ENCODE peak calls at places on chromosomes 6 and 20, in four cellular contexts. T is left ventricle myocardium inferior, P is psoas muscle, N is pancreas. L is an unnamed sample.

GRCh38 chr6:163711615-163712568 is 297.4 kb downstream of the QKI start:
- DNase-seq in P (peak), N (no peak), T (peak), L (no peak)

GRCh38 chr20:35292504-35293285 is 470 bp upstream of the FAM83C start:
- DNase-seq in T (no peak), P (no peak), N (no peak), L (no peak)

GRCh38 chr6:7958464-7958863 is 47.9 kb upstream of the TXNDC5 start:
- DNase-seq in P (no peak), N (no peak), T (no peak), L (no peak)

GRCh38 chr20:24694727-24695528 is 225.5 kb downstream of the SYNDIG1 start:
- DNase-seq in T (peak), N (no peak), P (peak), L (no peak)

GRCh38 chr20:53660947-53661381 is 67.3 kb upstream of the ZNF217 start:
- DNase-seq in T (no peak), P (no peak), N (no peak), L (no peak)

GRCh38 chr20:11844691-11845090 is 73.0 kb upstream of the BTBD3 start:
- DNase-seq in T (no peak), P (no peak), N (no peak), L (no peak)

GRCh38 chr6:40438556-40438955 is 148.6 kb downstream of the LRFN2 start:
- DNase-seq in T (no peak), P (no peak), N (no peak), L (no peak)

GRCh38 chr6:144876689-144877088 is 591.6 kb downstream of the UTRN start:
- DNase-seq in P (no peak), T (no peak), N (no peak), L (no peak)

GRCh38 chr6:12165297-12165696 is 124.9 kb upstream of the EDN1 start:
- DNase-seq in P (no peak), T (no peak), N (no peak), L (no peak)

GRCh38 chr20:7694940-7695567 is 245.2 kb downstream of the HAO1 start:
- DNase-seq in P (no peak), T (no peak), N (no peak), L (no peak)

GRCh38 chr6:170025341-170026271 is 265.3 kb downstream of the DLL1 start:
- DNase-seq in N (no peak), T (no peak), P (no peak), L (no peak)

GRCh38 chr6:127844529-127844928 is 56.3 kb downstream of the THEMIS start:
- DNase-seq in N (no peak), T (no peak), P (no peak), L (no peak)

GRCh38 chr6:162056745-162057144 is 670.8 kb downstream of the PRKN start:
- DNase-seq in N (no peak), T (peak), P (no peak), L (no peak)

GRCh38 chr6:31597006-31597405 is 4.2 kb upstream of the NCR3 start:
- DNase-seq in N (no peak), P (no peak), T (no peak), L (no peak)

GRCh38 chr6:19024737-19025136 is 637.6 kb downstream of the RNF144B start:
- DNase-seq in N (peak), P (no peak), T (no peak), L (no peak)

GRCh38 chr20:19301142-19301541 is 88.7 kb downstream of the SLC24A3 start:
- DNase-seq in P (no peak), N (no peak), T (no peak), L (no peak)

GRCh38 chr6:95658896-95659295 is 81.6 kb downstream of the MANEA start:
- DNase-seq in T (no peak), N (no peak), P (no peak), L (no peak)

GRCh38 chr6:141421378-141421777 is 711.3 kb upstream of the GJE1 start:
- DNase-seq in P (no peak), N (no peak), T (no peak), L (no peak)

GRCh38 chr20:37042986-37043972 is 52.5 kb downstream of the RBL1 start:
- DNase-seq in N (no peak), T (no peak), P (no peak), L (peak)

GRCh38 chr6:31700716-31701401 is 2.3 kb downstream of the ABHD16A start:
- DNase-seq in N (no peak), T (no peak), P (no peak), L (no peak)

GRCh38 chr20:50909413-50909812 is 21.8 kb downstream of the ADNP start:
- DNase-seq in P (no peak), T (no peak), N (no peak), L (no peak)

GRCh38 chr20:24996449-24997195 is 4.1 kb upstream of the APMAP start:
- DNase-seq in N (no peak), P (no peak), T (no peak), L (no peak)

GRCh38 chr6:156774872-156775405 is 2.2 kb upstream of the ARID1B start:
- DNase-seq in N (no peak), P (no peak), T (no peak), L (no peak)

GRCh38 chr6:91181416-91181815 is 594.5 kb upstream of the MAP3K7 start:
- DNase-seq in T (no peak), P (no peak), N (no peak), L (no peak)

GRCh38 chr6:82783587-82784253 is 281.9 kb downstream of the UBE3D start:
- DNase-seq in T (no peak), P (no peak), N (no peak), L (no peak)

GRCh38 chr6:38153076-38153475 is 333.5 kb downstream of the ZFAND3 start:
- DNase-seq in P (no peak), N (no peak), T (no peak), L (no peak)

GRCh38 chr6:35831257-35832007 is 26.3 kb downstream of the LHFPL5 start:
- DNase-seq in P (no peak), N (no peak), T (no peak), L (no peak)

GRCh38 chr20:20568604-20569205 is 143.7 kb downstream of the RALGAPA2 start:
- DNase-seq in T (no peak), N (no peak), P (no peak), L (no peak)

GRCh38 chr20:3041818-3042504 is 1.5 kb upstream of the GNRH2 start:
- DNase-seq in N (peak), T (no peak), P (no peak), L (no peak)

GRCh38 chr6:149127212-149127611 is 190.3 kb upstream of the TAB2 start:
- DNase-seq in N (no peak), T (no peak), P (no peak), L (no peak)

GRCh38 chr6:15362274-15363160 is 116.6 kb downstream of the JARID2 start:
- DNase-seq in T (no peak), N (no peak), P (no peak), L (no peak)

GRCh38 chr6:144294016-144294415 is 8.9 kb downstream of the UTRN start:
- DNase-seq in N (no peak), P (no peak), T (no peak), L (no peak)

GRCh38 chr6:53179961-53180651 is 31.5 kb upstream of the GCM1 start:
- DNase-seq in P (peak), T (peak), N (peak), L (peak)

GRCh38 chr20:32792316-32792715 is 27.4 kb upstream of the MAPRE1 start:
- DNase-seq in P (no peak), N (no peak), T (no peak), L (peak)

GRCh38 chr6:34709386-34709785 is 12.8 kb upstream of the ILRUN start:
- DNase-seq in N (peak), T (peak), P (peak), L (no peak)

GRCh38 chr6:131042664-131043063 is 20.4 kb downstream of the EPB41L2 start:
- DNase-seq in P (peak), T (no peak), N (no peak), L (no peak)
- H3K27ac ChIP-seq in P (no peak), T (peak), N (no peak), L (no peak)

GRCh38 chr6:3823671-3824070 is 25.5 kb upstream of the FAM50B start:
- DNase-seq in N (no peak), T (no peak), P (no peak), L (no peak)
- TF ChIP-seq CTCF in N (no peak), T (no peak), P (no peak), L (no peak)

GRCh38 chr6:10743514-10743913 is 4.1 kb upstream of the TMEM14B start:
- DNase-seq in T (no peak), P (no peak), N (no peak), L (no peak)
- H3K27ac ChIP-seq in T (no peak), P (no peak), N (no peak), L (no peak)

GRCh38 chr6:108106261-108106660 is 31.7 kb upstream of the OSTM1 start:
- DNase-seq in P (no peak), N (no peak), T (no peak), L (no peak)
- TF ChIP-seq CTCF in P (no peak), N (no peak), T (no peak), L (no peak)

GRCh38 chr6:42366011-42366705 is 85.6 kb downstream of the TRERF1 start:
- DNase-seq in P (no peak), T (no peak), N (no peak), L (no peak)

GRCh38 chr6:42365021-42365420 is 86.7 kb downstream of the TRERF1 start:
- DNase-seq in P (no peak), T (no peak), N (no peak), L (no peak)

GRCh38 chr6:42361036-42361435 is 90.7 kb downstream of the TRERF1 start:
- DNase-seq in P (no peak), T (no peak), N (no peak), L (no peak)

GRCh38 chr6:42366999-42367352 is 84.8 kb downstream of the TRERF1 start:
- DNase-seq in T (no peak), N (no peak), P (no peak), L (no peak)

DNA sequence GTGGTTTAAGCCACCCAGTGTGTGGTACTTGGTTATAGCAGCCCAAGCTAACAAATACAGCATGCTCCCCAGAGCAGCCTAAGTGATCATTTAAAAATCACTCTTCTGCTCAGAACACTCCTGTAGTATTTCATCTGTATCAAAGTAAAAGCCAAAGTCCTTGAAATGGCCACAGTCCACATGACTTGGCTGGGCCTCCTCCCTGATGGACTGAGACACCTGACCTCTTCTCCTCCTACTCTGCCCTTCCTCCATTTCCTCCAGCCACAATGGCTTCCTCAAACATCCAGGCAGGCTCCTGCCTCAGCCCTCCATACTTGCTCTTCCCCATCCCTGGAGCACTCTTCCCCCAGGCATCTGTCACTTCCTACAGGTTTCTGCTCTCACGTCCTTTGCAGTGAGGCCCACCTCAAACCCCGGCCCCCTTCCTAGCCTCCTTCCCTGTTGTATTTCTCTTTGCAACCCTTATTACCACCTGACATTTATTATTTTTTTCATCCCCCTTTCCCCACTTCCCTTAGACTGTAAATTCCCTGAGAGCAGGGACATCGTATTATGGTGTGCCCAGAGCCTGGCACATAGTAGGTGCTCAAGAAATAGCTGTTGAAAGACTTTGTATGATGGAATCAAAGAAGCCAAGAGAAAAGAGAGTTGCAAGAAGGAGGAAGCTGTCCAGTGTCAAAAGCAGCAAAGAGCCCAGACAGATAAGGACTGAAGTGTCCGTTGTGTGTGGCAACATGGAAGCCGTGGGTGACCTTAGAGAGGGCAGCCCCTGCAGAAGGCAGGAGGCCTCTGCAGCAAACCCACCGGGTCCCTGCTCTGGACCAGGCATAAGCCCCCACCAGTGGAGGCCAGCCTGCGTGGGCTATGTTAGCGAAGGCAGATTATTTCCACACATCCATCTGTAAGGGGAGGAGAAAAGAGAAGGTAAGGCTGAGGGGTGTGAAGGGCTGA is 87.5 kb downstream of the TRERF1 start:
- DNase-seq in N (no peak), P (no peak), T (no peak), L (no peak)
- H3K27ac ChIP-seq in N (no peak), P (no peak), T (no peak), L (no peak)

GRCh38 chr6:885051-885590 is 192.2 kb upstream of the EXOC2 start:
- DNase-seq in P (no peak), N (no peak), T (no peak), L (no peak)

GRCh38 chr6:878179-878578 is 185.2 kb upstream of the EXOC2 start:
- DNase-seq in P (no peak), T (no peak), N (no peak), L (no peak)

GRCh38 chr6:884570-884969 is 191.6 kb upstream of the EXOC2 start:
- DNase-seq in N (peak), T (no peak), P (no peak), L (no peak)

GRCh38 chr6:887583-888235 is 194.8 kb upstream of the EXOC2 start:
- DNase-seq in N (no peak), P (no peak), T (no peak), L (no peak)

GRCh38 chr6:882084-882598 is 189.2 kb upstream of the EXOC2 start:
- DNase-seq in N (no peak), T (no peak), P (no peak), L (no peak)
- TF ChIP-seq CTCF in N (no peak), T (no peak), P (no peak), L (no peak)

GRCh38 chr20:62193079-62194025 is 10.5 kb downstream of the MTG2 start:
- DNase-seq in P (no peak), T (no peak), N (no peak), L (no peak)
- H3K27ac ChIP-seq in P (no peak), T (no peak), N (no peak), L (no peak)